ENCODE peak calls at places on chromosome 12, in ten cellular contexts. N is colonic mucosa; W is EH; K is lower lobe of right lung; B is A549; Q is kidney; V is GM12865; Y is stimulated activated CD8-positive, alpha-beta memory T cell treated with anti-CD3 and anti-CD28 coated beads, Interleukin-7, amount 100 ng/mL, for 1 hour; T is mucosa of gallbladder; O is activated T-helper 9 cell treated with anti-CD3 and anti-CD28 coated beads, Interleukin-2, amount 50 U/mL, for 16 hours. G is an unnamed sample.

GRCh38 chr12:112116232-112117060 is 7.9 kb upstream of the NAA25 start:
- DNase-seq in N (peak), K (peak), W (peak), Y (no peak), B (peak), O (no peak), V (peak), T (peak), Q (peak), G (peak)

GRCh38 chr12:26116829-26117228 is 8.0 kb downstream of the BHLHE41 start:
- DNase-seq in T (no peak), N (no peak), Y (no peak), K (no peak), V (no peak), O (no peak), W (no peak), Q (no peak), B (no peak), G (no peak)

GRCh38 chr12:6089041-6089823 is 35.2 kb downstream of the VWF start:
- DNase-seq in Q (no peak), N (no peak), W (peak), Y (no peak), T (peak), K (no peak), V (no peak), B (no peak), O (no peak), G (no peak)

GRCh38 chr12:70876952-70877351 is 43.6 kb downstream of the PTPRR start:
- DNase-seq in V (no peak), O (no peak), T (peak), N (no peak), B (no peak), W (peak), Y (no peak), K (no peak), Q (no peak), G (no peak)

GRCh38 chr12:10584415-10584814 is 29.0 kb downstream of the MAGOHB start:
- DNase-seq in K (no peak), O (no peak), Y (no peak), Q (no peak), V (no peak), W (peak), B (no peak), N (no peak), T (no peak), G (no peak)

GRCh38 chr12:71556881-71557280 is 106.8 kb downstream of the ZFC3H1 start:
- DNase-seq in N (no peak), K (no peak), T (no peak), V (no peak), W (peak), Y (no peak), B (peak), Q (no peak), O (no peak), G (no peak)

GRCh38 chr12:50986961-50987737 is 34.8 kb downstream of the HIGD1C start:
- DNase-seq in O (no peak), B (no peak), N (peak), V (peak), K (no peak), Y (no peak), T (peak), W (peak), Q (no peak), G (no peak)

GRCh38 chr12:105233045-105233905 is 2.7 kb downstream of the APPL2 start:
- DNase-seq in O (no peak), K (no peak), N (no peak), B (no peak), V (no peak), Q (no peak), T (no peak), W (no peak), Y (no peak), G (no peak)

GRCh38 chr12:46562625-46563228 is 190.2 kb upstream of the SLC38A2 start:
- DNase-seq in Y (no peak), N (no peak), B (no peak), T (no peak), K (no peak), W (peak), O (no peak), Q (no peak), V (no peak), G (no peak)

GRCh38 chr12:10618338-10618987 is 5.1 kb upstream of the MAGOHB start:
- DNase-seq in T (no peak), Q (no peak), B (no peak), O (no peak), W (peak), V (no peak), N (no peak), Y (no peak), K (no peak), G (no peak)

GRCh38 chr12:107450541-107450940 is 235.1 kb upstream of the PWP1 start:
- DNase-seq in N (no peak), W (no peak), B (no peak), V (no peak), Q (no peak), K (no peak), T (no peak), Y (no peak), O (no peak), G (no peak)

GRCh38 chr12:51536159-51536558 is 54.9 kb upstream of the SCN8A start:
- DNase-seq in O (no peak), T (no peak), V (no peak), Y (no peak), K (no peak), Q (no peak), N (no peak), W (peak), B (peak), G (no peak)

GRCh38 chr12:131892711-131893604 is 1.5 kb upstream of the ULK1 start:
- DNase-seq in N (no peak), V (no peak), Y (no peak), K (no peak), O (no peak), Q (peak), W (no peak), T (no peak), B (peak), G (no peak)

GRCh38 chr12:64558754-64559153 is 51.5 kb upstream of the RASSF3 start:
- DNase-seq in V (no peak), K (no peak), W (no peak), B (no peak), Q (no peak), O (no peak), N (no peak), T (no peak), Y (no peak), G (no peak)

GRCh38 chr12:132273992-132274334 is 55.4 kb downstream of the GALNT9 start:
- DNase-seq in T (no peak), V (no peak), B (no peak), Q (peak), N (no peak), W (no peak), O (no peak), Y (no peak), K (peak), G (no peak)

GRCh38 chr12:110335481-110336045 is 54.5 kb downstream of the ATP2A2 start:
- DNase-seq in V (no peak), Q (no peak), N (no peak), Y (no peak), K (no peak), W (no peak), T (no peak), B (no peak), O (no peak), G (no peak)

GRCh38 chr12:57089259-57090245 is 638 bp downstream of the NAB2 start:
- DNase-seq in T (peak), O (no peak), N (peak), K (peak), V (peak), B (no peak), W (peak), Q (peak), Y (no peak), G (peak)

GRCh38 chr12:123180171-123180570 is 29.3 kb upstream of the PITPNM2 start:
- DNase-seq in T (no peak), O (no peak), K (no peak), Q (no peak), W (no peak), N (no peak), Y (no peak), B (no peak), V (no peak), G (no peak)

GRCh38 chr12:69534389-69534822 is 50.9 kb upstream of the CCT2 start:
- DNase-seq in T (peak), V (peak), O (no peak), K (peak), Y (no peak), W (peak), N (peak), Q (no peak), B (peak), G (no peak)

GRCh38 chr12:22238211-22238610 is 96.3 kb downstream of the ST8SIA1 start:
- DNase-seq in Y (no peak), V (no peak), Q (no peak), K (no peak), N (no peak), T (no peak), O (no peak), B (no peak), W (no peak), G (no peak)

GRCh38 chr12:131141483-131141882 is 187.8 kb downstream of the ADGRD1 start:
- DNase-seq in W (no peak), B (no peak), V (no peak), N (no peak), O (no peak), T (no peak), K (no peak), Y (no peak), Q (no peak), G (no peak)

G was measured in GF-D8.